ENCODE peak calls at places on chromosomes 2 and 18, in seven cellular contexts. D is Karpas-422, C is ovary, L is HCT116, A is fibroblast of lung, F is GM23338, R is K562. H is an unnamed sample.

GRCh38 chr2:235191933-235192332 is 240.1 kb downstream of the SH3BP4 start:
- DNase-seq in D (no peak), C (peak), L (no peak), A (no peak), F (no peak), R (no peak), H (peak)

GRCh38 chr2:32732912-32733472 is 105.1 kb downstream of the TTC27 start:
- DNase-seq in D (no peak), C (no peak), L (no peak), A (no peak), F (no peak), R (no peak), H (no peak)

GRCh38 chr18:32237024-32237423 is 47.2 kb downstream of the MEP1B start:
- DNase-seq in D (no peak), C (no peak), L (no peak), A (no peak), F (no peak), R (no peak), H (no peak)

GRCh38 chr2:181953773-181954537 is 31.7 kb upstream of the PPP1R1C start:
- DNase-seq in D (peak), C (peak), L (peak), A (peak), F (peak), R (peak), H (peak)

GRCh38 chr2:135733045-135733444 is 8.6 kb upstream of the UBXN4 start:
- DNase-seq in D (no peak), C (no peak), L (no peak), A (no peak), F (no peak), R (no peak), H (no peak)

GRCh38 chr2:230981704-230982103 is 14.2 kb upstream of the SPATA3 start:
- DNase-seq in D (no peak), C (no peak), L (no peak), A (no peak), F (no peak), R (no peak), H (no peak)

GRCh38 chr2:124001681-124002080 is 23.4 kb upstream of the CNTNAP5 start:
- DNase-seq in D (no peak), C (no peak), L (no peak), A (no peak), F (no peak), R (no peak), H (no peak)

GRCh38 chr2:23199115-23199918 is 185.7 kb upstream of the KLHL29 start:
- DNase-seq in D (peak), C (no peak), L (peak), A (no peak), F (peak), R (peak), H (no peak)

GRCh38 chr18:27860701-27861107 is 316.2 kb downstream of the CDH2 start:
- DNase-seq in D (no peak), C (no peak), L (no peak), A (peak), F (no peak), R (no peak), H (no peak)

GRCh38 chr2:132279930-132280615 is 118.3 kb upstream of the ANKRD30BL start:
- DNase-seq in D (no peak), C (no peak), L (no peak), A (no peak), F (no peak), R (no peak), H (no peak)
- H3K27ac ChIP-seq in D (no peak), C (no peak), L (no peak), A (no peak), F (no peak), R (no peak), H (no peak)

GRCh38 chr2:240728361-240728760 is 36.7 kb downstream of the AQP12A start:
- DNase-seq in D (no peak), C (no peak), L (no peak), A (no peak), F (no peak), R (no peak), H (no peak)
- H3K27ac ChIP-seq in D (no peak), C (no peak), L (no peak), A (no peak), F (no peak), R (no peak), H (no peak)

GRCh38 chr2:675051-675450 is 2.2 kb downstream of the TMEM18 start:
- DNase-seq in D (peak), C (no peak), L (no peak), A (no peak), F (no peak), R (no peak), H (no peak)
- H3K27ac ChIP-seq in D (peak), C (no peak), L (no peak), A (peak), F (no peak), R (no peak), H (peak)

DNA sequence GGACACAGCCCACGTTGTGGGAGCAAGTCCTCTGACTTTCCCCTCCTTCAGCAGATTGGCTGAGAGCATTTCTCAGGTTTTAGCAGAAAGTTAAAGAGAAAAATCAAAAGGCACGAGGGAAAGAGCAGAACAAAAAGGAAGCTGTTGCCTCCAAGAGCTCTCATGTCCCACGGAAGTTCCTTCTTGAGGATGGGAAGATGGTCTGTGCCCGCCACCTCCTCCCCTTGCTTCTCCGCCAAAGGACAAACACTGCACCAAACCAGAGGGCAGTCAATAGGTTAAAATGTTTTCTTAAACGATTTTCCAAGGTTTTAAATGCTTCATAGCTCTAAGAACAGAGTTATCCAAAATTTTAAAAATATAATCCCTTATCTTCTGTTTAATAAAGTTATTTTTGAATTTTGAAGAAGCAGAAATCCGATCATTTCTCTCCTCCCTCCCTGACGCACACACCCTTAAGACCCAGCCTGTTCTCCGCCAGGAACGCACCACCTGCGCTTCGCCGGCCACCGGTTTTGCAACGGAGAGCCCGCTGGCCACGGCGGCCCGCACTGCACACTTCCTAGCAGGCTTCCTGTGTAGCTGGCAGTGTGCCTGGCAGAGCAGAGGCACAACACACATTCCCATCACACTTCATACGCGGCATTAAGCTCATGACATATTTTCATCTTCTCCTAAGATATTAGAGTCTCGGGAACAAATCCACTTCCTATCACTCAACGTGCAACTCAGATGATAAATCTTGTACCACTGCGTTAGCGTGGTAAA is 148.2 kb downstream of the HDAC4 start:
- DNase-seq in D (no peak), C (peak), L (no peak), A (no peak), F (no peak), R (no peak), H (no peak)
- H3K27ac ChIP-seq in D (no peak), C (no peak), L (no peak), A (no peak), F (no peak), R (no peak), H (no peak)

DNA sequence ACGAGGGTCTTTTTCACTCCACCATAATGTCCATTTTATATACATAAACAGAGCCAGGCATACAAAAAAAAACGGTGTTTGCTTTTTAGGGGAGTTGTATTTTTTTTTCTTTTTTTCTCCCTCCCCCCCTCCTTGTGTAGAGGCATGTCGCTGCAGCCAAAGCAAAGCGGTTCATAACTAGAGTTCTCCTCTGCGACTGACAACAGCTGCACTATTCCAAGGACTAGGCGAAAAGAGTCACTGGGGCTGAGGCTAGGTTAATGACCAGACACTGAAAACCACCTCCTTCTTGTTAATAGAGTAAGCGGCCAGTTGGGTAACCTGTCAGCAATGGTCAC is 168.1 kb upstream of the VRK2 start:
- DNase-seq in D (no peak), C (no peak), L (no peak), A (no peak), F (no peak), R (no peak), H (no peak)
- H3K27ac ChIP-seq in D (no peak), C (no peak), L (no peak), A (no peak), F (no peak), R (no peak), H (peak)

DNA sequence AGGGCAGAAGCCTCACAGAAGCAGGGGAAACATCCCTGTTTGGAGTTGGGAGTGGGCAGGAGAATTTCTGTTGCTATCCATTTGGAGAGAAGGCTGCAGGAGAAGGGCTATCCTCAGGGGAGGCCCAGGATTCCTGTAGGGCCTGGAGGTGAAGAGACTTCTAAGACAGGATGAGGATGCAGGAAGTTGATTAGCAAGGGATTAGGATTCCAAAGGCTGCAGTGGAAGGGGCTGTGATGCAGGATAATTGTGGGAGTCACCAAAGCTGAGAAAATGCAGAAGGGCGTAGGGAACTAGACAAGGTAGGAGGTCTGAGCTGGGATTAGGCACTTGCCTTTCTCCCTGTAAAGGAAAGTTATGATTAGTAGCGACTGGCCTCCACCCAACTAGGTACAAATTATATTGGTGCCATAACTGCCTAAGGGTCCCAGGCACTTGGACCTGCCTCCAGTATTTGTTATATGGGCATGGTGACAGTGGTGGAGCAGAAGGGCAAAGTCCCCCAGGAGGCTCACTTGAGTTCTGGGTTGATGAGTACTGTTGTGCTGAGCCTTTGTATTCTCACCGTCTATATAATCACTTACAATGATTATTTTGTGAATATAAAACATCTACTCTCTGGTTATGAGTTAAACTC is 96.4 kb upstream of the MSTN start:
- DNase-seq in D (no peak), C (no peak), L (no peak), A (no peak), F (peak), R (no peak), H (no peak)
- H3K27ac ChIP-seq in D (peak), C (no peak), L (no peak), A (no peak), F (no peak), R (no peak), H (no peak)